ENCODE peak calls at places on chromosomes 12 and 14, in seven cellular contexts. S is dorsolateral prefrontal cortex, M is prostate gland, J is NCI-H69, E is NCI-H1092, G is heart right ventricle, U is NCI-H1417. A is an unnamed sample.

GRCh38 chr14:32693114-32693513 is 245.6 kb upstream of the NPAS3 start:
- DNase-seq in S (no peak), M (no peak), J (no peak), E (no peak), G (no peak), U (peak; percentile 62), A (no peak)

GRCh38 chr12:88418856-88419497 is 161.3 kb downstream of the KITLG start:
- DNase-seq in S (no peak), M (no peak), J (no peak), E (no peak), G (no peak), U (no peak), A (no peak)

GRCh38 chr12:47188576-47189441 is 109.0 kb upstream of the AMIGO2 start:
- DNase-seq in S (no peak), M (no peak), J (no peak), E (no peak), G (no peak), U (no peak), A (no peak)

GRCh38 chr12:86601550-86602308 is 345.5 kb upstream of the MGAT4C start:
- DNase-seq in S (no peak), M (no peak), J (no peak), E (no peak), G (no peak), U (no peak), A (no peak)

GRCh38 chr14:23827100-23827892 is 126.3 kb upstream of the DHRS4 start:
- DNase-seq in S (no peak), M (no peak), J (no peak), E (no peak), G (no peak), U (no peak), A (no peak)

GRCh38 chr12:87266305-87266704 is 762.9 kb downstream of the C12orf50 start:
- DNase-seq in S (no peak), M (no peak), J (peak; percentile 32), E (no peak), G (no peak), U (no peak), A (no peak)

GRCh38 chr12:19201653-19202052 is 72.1 kb downstream of the PLEKHA5 start:
- DNase-seq in S (no peak), M (no peak), J (no peak), E (no peak), G (no peak), U (no peak), A (no peak)

GRCh38 chr12:110627500-110628195 is 13.7 kb downstream of the TCTN1 start:
- DNase-seq in S (no peak), M (no peak), J (no peak), E (no peak), G (no peak), U (no peak), A (no peak)

GRCh38 chr12:27343255-27344000 is 10.8 kb downstream of the BMAL2 start:
- DNase-seq in S (no peak), M (no peak), J (no peak), E (no peak), G (no peak), U (no peak), A (no peak)

GRCh38 chr14:34379809-34380147 is 82.3 kb downstream of the SPTSSA start:
- DNase-seq in S (no peak), M (no peak), J (no peak), E (no peak), G (no peak), U (no peak), A (no peak)

GRCh38 chr12:70403827-70404226 is 37.7 kb downstream of the KCNMB4 start:
- DNase-seq in S (no peak), M (no peak), J (no peak), E (no peak), G (no peak), U (no peak), A (no peak)

GRCh38 chr12:27970981-27971489 is 1.5 kb downstream of the PTHLH start:
- DNase-seq in S (no peak), M (no peak), J (peak; percentile 10), E (no peak), G (peak; percentile 11), U (no peak), A (peak; percentile 15)

GRCh38 chr12:124380793-124381453 is 86.0 kb downstream of the RFLNA start:
- DNase-seq in S (no peak), M (no peak), J (no peak), E (no peak), G (no peak), U (no peak), A (no peak)

GRCh38 chr14:37232907-37233481 is 35.3 kb downstream of the MIPOL1 start:
- DNase-seq in S (no peak), M (no peak), J (peak; percentile 82), E (peak; percentile 34), G (no peak), U (peak; percentile 83), A (no peak)

GRCh38 chr14:98756749-98757148 is 515.2 kb downstream of the BCL11B start:
- DNase-seq in S (no peak), M (no peak), J (no peak), E (no peak), G (no peak), U (no peak), A (no peak)

GRCh38 chr12:113465808-113466769 is 5.6 kb downstream of the LHX5 start:
- DNase-seq in S (no peak), M (no peak), J (no peak), E (no peak), G (no peak), U (no peak), A (no peak)

GRCh38 chr12:58917699-58918334 is 2.5 kb downstream of the LRIG3 start:
- DNase-seq in S (no peak), M (no peak), J (peak; percentile 83), E (no peak), G (no peak), U (peak; percentile 10), A (no peak)

GRCh38 chr12:97134495-97134894 is 227.4 kb downstream of the NEDD1 start:
- DNase-seq in S (no peak), M (no peak), J (peak; percentile 11), E (no peak), G (no peak), U (no peak), A (no peak)